ENCODE peak calls at places on chromosomes 2 and 18, in nine cellular contexts. K, N, V, F, G, H, C, E and Z are unnamed samples.

GRCh38 chr18:48764452-48764851 is 186.3 kb downstream of the SMAD7 start:
- DNase-seq in K (no peak), N (no peak), V (no peak), F (no peak), G (no peak), H (no peak), C (no peak), E (no peak), Z (no peak)

GRCh38 chr2:24883946-24884345 is 36.1 kb downstream of the ADCY3 start:
- DNase-seq in K (peak), N (no peak), V (peak), F (no peak), G (no peak), H (no peak), C (peak), E (no peak), Z (no peak)

GRCh38 chr2:120766758-120767351 is 31.2 kb downstream of the GLI2 start:
- DNase-seq in K (no peak), N (peak), V (no peak), F (no peak), G (no peak), H (no peak), C (peak), E (no peak), Z (no peak)

GRCh38 chr18:29164020-29164706 is 987.2 kb upstream of the CDH2 start:
- DNase-seq in K (peak), N (peak), V (peak), F (no peak), G (peak), H (no peak), C (peak), E (no peak), Z (peak)

GRCh38 chr2:105261061-105261460 is 19.5 kb downstream of the GPR45 start:
- DNase-seq in K (peak), N (no peak), V (peak), F (peak), G (no peak), H (no peak), C (peak), E (no peak), Z (peak)

GRCh38 chr2:149189769-149190168 is 140.6 kb upstream of the LYPD6 start:
- DNase-seq in K (no peak), N (no peak), V (no peak), F (no peak), G (no peak), H (no peak), C (no peak), E (no peak), Z (no peak)

GRCh38 chr2:97950329-97951154 is 45.2 kb downstream of the TMEM131 start:
- DNase-seq in K (peak), N (no peak), V (peak), F (no peak), G (no peak), H (no peak), C (peak), E (no peak), Z (peak)

GRCh38 chr2:222982010-222982908 is 69.7 kb upstream of the KCNE4 start:
- DNase-seq in K (peak), N (peak), V (peak), F (no peak), G (peak), H (peak), C (peak), E (peak), Z (peak)

GRCh38 chr2:11488809-11489208 is 22.8 kb upstream of the E2F6 start:
- DNase-seq in K (no peak), N (no peak), V (no peak), F (no peak), G (no peak), H (no peak), C (no peak), E (no peak), Z (no peak)
- H3K4me3 ChIP-seq in K (no peak), N (no peak), V (no peak), F (no peak), G (no peak), H (no peak), C (no peak), E (no peak), Z (no peak)

GRCh38 chr2:232308986-232309385 is 69.6 kb upstream of the ALPP start:
- DNase-seq in K (no peak), N (no peak), V (no peak), F (no peak), G (no peak), H (no peak), C (no peak), E (no peak), Z (no peak)
- H3K4me3 ChIP-seq in K (no peak), N (no peak), V (no peak), F (no peak), G (no peak), H (no peak), C (no peak), E (no peak), Z (no peak)

GRCh38 chr18:13514558-13514957 is 211.8 kb downstream of the FAM210A start:
- DNase-seq in K (no peak), N (no peak), V (no peak), F (no peak), G (no peak), H (no peak), C (no peak), E (no peak), Z (no peak)
- H3K4me3 ChIP-seq in K (no peak), N (no peak), V (no peak), F (no peak), G (no peak), H (no peak), C (no peak), E (no peak), Z (no peak)

GRCh38 chr18:36481935-36482334 is 184.4 kb downstream of the FHOD3 start:
- DNase-seq in K (no peak), N (no peak), V (no peak), F (no peak), G (no peak), H (peak), C (no peak), E (no peak), Z (no peak)
- H3K4me3 ChIP-seq in K (no peak), N (no peak), V (no peak), F (no peak), G (no peak), H (peak), C (no peak), E (no peak), Z (no peak)